ENCODE peak calls at places on chromosomes 3 and 15, in nine cellular contexts. I, T, J, F, X, V, Q, L and R are unnamed samples.

GRCh38 chr3:47117803-47118364 is 46.0 kb downstream of the SETD2 start:
- DNase-seq in V (no peak), Q (no peak), X (no peak), T (no peak), L (no peak), I (no peak), J (no peak), F (no peak), R (no peak)

GRCh38 chr15:57656434-57656833 is 50.1 kb upstream of the POLR2M start:
- DNase-seq in X (no peak), V (no peak), J (no peak), L (no peak), T (no peak), I (no peak), F (no peak), Q (no peak), R (no peak)

GRCh38 chr15:79002631-79003030 is 57.8 kb upstream of the CTSH start:
- DNase-seq in T (no peak), F (no peak), J (no peak), V (no peak), L (no peak), Q (no peak), I (peak), X (no peak), R (no peak)

GRCh38 chr15:31234815-31235214 is 91.8 kb upstream of the KLF13 start:
- DNase-seq in X (no peak), F (no peak), I (no peak), J (no peak), T (no peak), Q (no peak), V (no peak), L (peak), R (no peak)

GRCh38 chr3:15287565-15288330 is 44.6 kb downstream of the SH3BP5 start:
- DNase-seq in T (no peak), J (peak), Q (no peak), L (peak), F (no peak), X (no peak), I (no peak), V (no peak), R (no peak)

GRCh38 chr3:174540081-174540480 is 319.1 kb upstream of the NAALADL2 start:
- DNase-seq in Q (no peak), F (no peak), T (no peak), V (no peak), J (no peak), L (no peak), I (no peak), X (no peak), R (no peak)

GRCh38 chr15:40054746-40055575 is 16.0 kb upstream of the SRP14 start:
- DNase-seq in L (peak), T (no peak), V (peak), J (no peak), X (no peak), F (peak), Q (no peak), I (no peak), R (peak)

GRCh38 chr3:7789324-7789723 is 712.3 kb upstream of the LMCD1 start:
- DNase-seq in L (no peak), F (no peak), I (no peak), V (no peak), J (no peak), X (no peak), Q (no peak), T (no peak), R (no peak)

GRCh38 chr15:23877502-23878412 is 190.7 kb upstream of the NDN start:
- DNase-seq in T (no peak), L (peak), Q (no peak), J (peak), I (peak), F (peak), X (no peak), V (peak), R (no peak)

GRCh38 chr3:126474498-126475410 is 937 bp downstream of the ZXDC start:
- DNase-seq in L (peak), V (peak), X (no peak), J (peak), T (no peak), F (peak), Q (peak), I (peak), R (peak)

GRCh38 chr3:47404955-47405790 is 24.4 kb downstream of the PTPN23 start:
- DNase-seq in X (no peak), Q (no peak), V (no peak), T (no peak), F (no peak), L (peak), I (no peak), J (no peak), R (no peak)

GRCh38 chr3:184110316-184110725 is 13.5 kb downstream of the HTR3E start:
- DNase-seq in I (no peak), T (no peak), X (no peak), Q (no peak), J (no peak), F (no peak), L (no peak), V (no peak), R (no peak)

GRCh38 chr3:136708339-136708985 is 43.7 kb downstream of the STAG1 start:
- DNase-seq in I (no peak), J (no peak), X (no peak), Q (no peak), F (no peak), T (no peak), V (no peak), L (no peak), R (no peak)

GRCh38 chr15:45326776-45327175 is 51.6 kb downstream of the GATM start:
- DNase-seq in T (no peak), F (no peak), J (no peak), Q (no peak), V (no peak), L (no peak), X (no peak), I (no peak), R (no peak)

GRCh38 chr3:27740854-27741253 is 18.7 kb upstream of the EOMES start:
- DNase-seq in J (no peak), F (no peak), L (no peak), Q (no peak), X (no peak), T (no peak), I (no peak), V (no peak), R (no peak)

GRCh38 chr3:13420051-13420816 is at the start of gene NUP210:
- DNase-seq in X (no peak), F (peak), I (no peak), L (peak), J (peak), V (peak), Q (peak), T (no peak), R (peak)

GRCh38 chr15:37101634-37102314 is 1.4 kb upstream of the MEIS2 start:
- DNase-seq in L (peak), F (no peak), Q (no peak), I (peak), T (no peak), J (peak), V (peak), X (no peak), R (peak)

GRCh38 chr15:98668566-98669308 is 20.4 kb downstream of the IGF1R start:
- DNase-seq in F (peak), V (no peak), L (no peak), Q (peak), J (no peak), I (peak), T (no peak), X (peak), R (no peak)

GRCh38 chr15:59372352-59373211 is at the start of gene MYO1E:
- DNase-seq in Q (peak), I (peak), T (no peak), V (peak), F (peak), J (peak), X (peak), L (peak), R (peak)

GRCh38 chr3:42202239-42202865 is 63.6 kb downstream of the CCK start:
- DNase-seq in X (no peak), V (no peak), F (no peak), J (no peak), T (no peak), L (no peak), I (no peak), Q (no peak), R (no peak)